ENCODE peak calls at places on chromosomes 13 and 19, in nine cellular contexts. One of them, this sample, is unnamed.

GRCh38 chr13:33793726-33794125 is 24.2 kb upstream of the RFC3 start:
- DNase-seq in stomach: no peak
- DNase-seq in Peyer's patch: no peak
- DNase-seq in brain microvascular endothelial cell: no peak
- DNase-seq in ascending aorta: no peak
- DNase-seq in lower lobe of right lung: no peak
- DNase-seq in fibroblast of lung: no peak
- DNase-seq in hepatocyte: no peak
- DNase-seq in uterus: no peak
- DNase-seq in this sample: no peak

GRCh38 chr19:16384688-16385087 is 60.1 kb downstream of the KLF2 start:
- DNase-seq in fibroblast of lung: no peak
- DNase-seq in lower lobe of right lung: no peak
- DNase-seq in hepatocyte: no peak
- DNase-seq in uterus: no peak
- DNase-seq in brain microvascular endothelial cell: no peak
- DNase-seq in stomach: no peak
- DNase-seq in ascending aorta: no peak
- DNase-seq in Peyer's patch: peak; percentile 31
- DNase-seq in this sample: no peak

GRCh38 chr13:24133396-24133795 is 27.1 kb upstream of the SPATA13 start:
- DNase-seq in lower lobe of right lung: no peak
- DNase-seq in fibroblast of lung: no peak
- DNase-seq in stomach: no peak
- DNase-seq in hepatocyte: no peak
- DNase-seq in uterus: no peak
- DNase-seq in Peyer's patch: no peak
- DNase-seq in brain microvascular endothelial cell: no peak
- DNase-seq in ascending aorta: no peak
- DNase-seq in this sample: no peak

GRCh38 chr13:33842207-33842606 is 24.3 kb downstream of the RFC3 start:
- DNase-seq in uterus: no peak
- DNase-seq in Peyer's patch: no peak
- DNase-seq in lower lobe of right lung: no peak
- DNase-seq in stomach: no peak
- DNase-seq in hepatocyte: no peak
- DNase-seq in fibroblast of lung: peak; percentile 47
- DNase-seq in brain microvascular endothelial cell: no peak
- DNase-seq in ascending aorta: no peak
- DNase-seq in this sample: no peak

GRCh38 chr19:7505288-7505681 is 10.6 kb upstream of the ZNF358 start:
- DNase-seq in uterus: no peak
- DNase-seq in brain microvascular endothelial cell: no peak
- DNase-seq in hepatocyte: no peak
- DNase-seq in Peyer's patch: no peak
- DNase-seq in ascending aorta: no peak
- DNase-seq in lower lobe of right lung: no peak
- DNase-seq in fibroblast of lung: no peak
- DNase-seq in stomach: no peak
- DNase-seq in this sample: peak; percentile 44

GRCh38 chr19:15129856-15130580 is 22.8 kb downstream of the SYDE1 start:
- DNase-seq in brain microvascular endothelial cell: no peak
- DNase-seq in ascending aorta: no peak
- DNase-seq in hepatocyte: peak; percentile 64
- DNase-seq in fibroblast of lung: no peak
- DNase-seq in uterus: no peak
- DNase-seq in Peyer's patch: no peak
- DNase-seq in lower lobe of right lung: no peak
- DNase-seq in stomach: no peak
- DNase-seq in this sample: peak; percentile 15

GRCh38 chr13:33279898-33280549 is 5.5 kb downstream of the STARD13 start:
- DNase-seq in ascending aorta: peak; percentile 70
- DNase-seq in uterus: no peak
- DNase-seq in brain microvascular endothelial cell: peak; percentile 71
- DNase-seq in fibroblast of lung: peak; percentile 86
- DNase-seq in hepatocyte: peak; percentile 50
- DNase-seq in stomach: no peak
- DNase-seq in Peyer's patch: no peak
- DNase-seq in lower lobe of right lung: no peak
- DNase-seq in this sample: no peak

GRCh38 chr19:17681505-17682125 is 6.5 kb downstream of the UNC13A start:
- DNase-seq in brain microvascular endothelial cell: peak; percentile 31
- DNase-seq in uterus: no peak
- DNase-seq in fibroblast of lung: peak; percentile 43
- DNase-seq in ascending aorta: peak; percentile 69
- DNase-seq in stomach: no peak
- DNase-seq in Peyer's patch: no peak
- DNase-seq in hepatocyte: peak; percentile 77
- DNase-seq in lower lobe of right lung: no peak
- DNase-seq in this sample: no peak

GRCh38 chr13:101455863-101456262 is 3.4 kb downstream of the ITGBL1 start:
- DNase-seq in lower lobe of right lung: no peak
- DNase-seq in Peyer's patch: no peak
- DNase-seq in hepatocyte: peak; percentile 34
- DNase-seq in ascending aorta: no peak
- DNase-seq in brain microvascular endothelial cell: peak; percentile 85
- DNase-seq in fibroblast of lung: peak; percentile 98
- DNase-seq in uterus: no peak
- DNase-seq in stomach: no peak
- DNase-seq in this sample: no peak

GRCh38 chr13:40082644-40083043 is 427.2 kb downstream of the COG6 start:
- DNase-seq in fibroblast of lung: peak; percentile 93
- DNase-seq in uterus: no peak
- DNase-seq in ascending aorta: peak; percentile 58
- DNase-seq in stomach: no peak
- DNase-seq in hepatocyte: no peak
- DNase-seq in brain microvascular endothelial cell: peak; percentile 84
- DNase-seq in lower lobe of right lung: no peak
- DNase-seq in Peyer's patch: no peak
- DNase-seq in this sample: no peak

GRCh38 chr19:38209671-38210457 is 14.2 kb downstream of the DPF1 start:
- DNase-seq in uterus: peak; percentile 86
- DNase-seq in fibroblast of lung: peak; percentile 43
- DNase-seq in hepatocyte: peak; percentile 84
- DNase-seq in ascending aorta: peak; percentile 82
- DNase-seq in brain microvascular endothelial cell: no peak
- DNase-seq in stomach: peak; percentile 49
- DNase-seq in lower lobe of right lung: peak; percentile 70
- DNase-seq in Peyer's patch: peak; percentile 68
- DNase-seq in this sample: peak; percentile 18

GRCh38 chr13:102977471-102977870 is 88.7 kb downstream of the SLC10A2 start:
- DNase-seq in stomach: no peak
- DNase-seq in hepatocyte: no peak
- DNase-seq in uterus: no peak
- DNase-seq in fibroblast of lung: no peak
- DNase-seq in ascending aorta: no peak
- DNase-seq in Peyer's patch: no peak
- DNase-seq in brain microvascular endothelial cell: no peak
- DNase-seq in lower lobe of right lung: no peak
- DNase-seq in this sample: no peak

GRCh38 chr13:49435992-49436391 is 7.9 kb downstream of the CAB39L start:
- DNase-seq in uterus: no peak
- DNase-seq in fibroblast of lung: peak; percentile 18
- DNase-seq in brain microvascular endothelial cell: peak; percentile 19
- DNase-seq in stomach: no peak
- DNase-seq in ascending aorta: no peak
- DNase-seq in Peyer's patch: no peak
- DNase-seq in lower lobe of right lung: no peak
- DNase-seq in hepatocyte: no peak
- DNase-seq in this sample: no peak

GRCh38 chr13:29681859-29682258 is 86.4 kb upstream of the SLC7A1 start:
- DNase-seq in lower lobe of right lung: no peak
- DNase-seq in uterus: no peak
- DNase-seq in hepatocyte: no peak
- DNase-seq in Peyer's patch: no peak
- DNase-seq in brain microvascular endothelial cell: no peak
- DNase-seq in ascending aorta: no peak
- DNase-seq in stomach: no peak
- DNase-seq in fibroblast of lung: no peak
- DNase-seq in this sample: no peak

GRCh38 chr13:34941436-34941834 is 635 bp upstream of the NBEA start:
- DNase-seq in brain microvascular endothelial cell: no peak
- DNase-seq in uterus: no peak
- DNase-seq in hepatocyte: no peak
- DNase-seq in stomach: no peak
- DNase-seq in lower lobe of right lung: no peak
- DNase-seq in fibroblast of lung: no peak
- DNase-seq in ascending aorta: no peak
- DNase-seq in Peyer's patch: no peak
- DNase-seq in this sample: no peak

GRCh38 chr13:91406619-91407018 is 8.2 kb downstream of the GPC5 start:
- DNase-seq in fibroblast of lung: peak; percentile 33
- DNase-seq in ascending aorta: no peak
- DNase-seq in brain microvascular endothelial cell: peak; percentile 37
- DNase-seq in hepatocyte: peak; percentile 47
- DNase-seq in Peyer's patch: no peak
- DNase-seq in uterus: no peak
- DNase-seq in lower lobe of right lung: no peak
- DNase-seq in stomach: no peak
- DNase-seq in this sample: peak; percentile 57

GRCh38 chr19:28169168-28169862 is 1043.6 kb downstream of the UQCRFS1 start:
- DNase-seq in brain microvascular endothelial cell: no peak
- DNase-seq in hepatocyte: no peak
- DNase-seq in ascending aorta: no peak
- DNase-seq in Peyer's patch: no peak
- DNase-seq in fibroblast of lung: no peak
- DNase-seq in lower lobe of right lung: no peak
- DNase-seq in uterus: no peak
- DNase-seq in stomach: no peak
- DNase-seq in this sample: no peak

GRCh38 chr19:5927439-5927821 is 13.4 kb downstream of the CAPS start:
- DNase-seq in stomach: no peak
- DNase-seq in lower lobe of right lung: no peak
- DNase-seq in hepatocyte: no peak
- DNase-seq in ascending aorta: no peak
- DNase-seq in fibroblast of lung: no peak
- DNase-seq in brain microvascular endothelial cell: no peak
- DNase-seq in uterus: no peak
- DNase-seq in Peyer's patch: no peak
- DNase-seq in this sample: no peak

GRCh38 chr13:48580886-48581285 is 48.0 kb upstream of the RCBTB2 start:
- DNase-seq in fibroblast of lung: no peak
- DNase-seq in hepatocyte: no peak
- DNase-seq in Peyer's patch: no peak
- DNase-seq in ascending aorta: no peak
- DNase-seq in uterus: no peak
- DNase-seq in lower lobe of right lung: no peak
- DNase-seq in stomach: no peak
- DNase-seq in brain microvascular endothelial cell: no peak
- DNase-seq in this sample: no peak

GRCh38 chr13:50509771-50510441 is 333.6 kb downstream of the DLEU7 start:
- DNase-seq in Peyer's patch: no peak
- DNase-seq in hepatocyte: no peak
- DNase-seq in brain microvascular endothelial cell: peak; percentile 29
- DNase-seq in ascending aorta: no peak
- DNase-seq in lower lobe of right lung: no peak
- DNase-seq in stomach: no peak
- DNase-seq in uterus: no peak
- DNase-seq in fibroblast of lung: peak; percentile 85
- DNase-seq in this sample: no peak

GRCh38 chr19:34678085-34678412 is 571 bp downstream of the ZNF302 start:
- DNase-seq in ascending aorta: no peak
- DNase-seq in fibroblast of lung: no peak
- DNase-seq in uterus: no peak
- DNase-seq in brain microvascular endothelial cell: no peak
- DNase-seq in Peyer's patch: no peak
- DNase-seq in hepatocyte: no peak
- DNase-seq in stomach: no peak
- DNase-seq in lower lobe of right lung: no peak
- DNase-seq in this sample: no peak
- H3K4me3 ChIP-seq in ascending aorta: peak overlapping the region; percentile 85
- H3K4me3 ChIP-seq in fibroblast of lung: peak overlapping the region; percentile 60
- H3K4me3 ChIP-seq in uterus: peak overlapping the region; percentile 79
- H3K4me3 ChIP-seq in brain microvascular endothelial cell: peak overlapping the region; percentile 71
- H3K4me3 ChIP-seq in Peyer's patch: peak overlapping the region; percentile 86
- H3K4me3 ChIP-seq in hepatocyte: peak overlapping the region; percentile 41
- H3K4me3 ChIP-seq in stomach: peak overlapping the region; percentile 66
- H3K4me3 ChIP-seq in lower lobe of right lung: peak overlapping the region; percentile 82
- H3K4me3 ChIP-seq in this sample: peak overlapping the region; percentile 85

GRCh38 chr19:55447421-55448174 is 4.5 kb upstream of the SHISA7 start:
- DNase-seq in ascending aorta: no peak
- DNase-seq in lower lobe of right lung: no peak
- DNase-seq in hepatocyte: no peak
- DNase-seq in fibroblast of lung: no peak
- DNase-seq in uterus: no peak
- DNase-seq in stomach: no peak
- DNase-seq in brain microvascular endothelial cell: no peak
- DNase-seq in Peyer's patch: no peak
- DNase-seq in this sample: no peak
- H3K27ac ChIP-seq in ascending aorta: no peak overlapping the region
- H3K27ac ChIP-seq in lower lobe of right lung: no peak overlapping the region
- H3K27ac ChIP-seq in hepatocyte: no peak overlapping the region
- H3K27ac ChIP-seq in fibroblast of lung: no peak overlapping the region
- H3K27ac ChIP-seq in uterus: no peak overlapping the region
- H3K27ac ChIP-seq in stomach: no peak overlapping the region
- H3K27ac ChIP-seq in brain microvascular endothelial cell: no peak overlapping the region
- H3K27ac ChIP-seq in Peyer's patch: no peak overlapping the region
- H3K27ac ChIP-seq in this sample: no peak overlapping the region

DNA sequence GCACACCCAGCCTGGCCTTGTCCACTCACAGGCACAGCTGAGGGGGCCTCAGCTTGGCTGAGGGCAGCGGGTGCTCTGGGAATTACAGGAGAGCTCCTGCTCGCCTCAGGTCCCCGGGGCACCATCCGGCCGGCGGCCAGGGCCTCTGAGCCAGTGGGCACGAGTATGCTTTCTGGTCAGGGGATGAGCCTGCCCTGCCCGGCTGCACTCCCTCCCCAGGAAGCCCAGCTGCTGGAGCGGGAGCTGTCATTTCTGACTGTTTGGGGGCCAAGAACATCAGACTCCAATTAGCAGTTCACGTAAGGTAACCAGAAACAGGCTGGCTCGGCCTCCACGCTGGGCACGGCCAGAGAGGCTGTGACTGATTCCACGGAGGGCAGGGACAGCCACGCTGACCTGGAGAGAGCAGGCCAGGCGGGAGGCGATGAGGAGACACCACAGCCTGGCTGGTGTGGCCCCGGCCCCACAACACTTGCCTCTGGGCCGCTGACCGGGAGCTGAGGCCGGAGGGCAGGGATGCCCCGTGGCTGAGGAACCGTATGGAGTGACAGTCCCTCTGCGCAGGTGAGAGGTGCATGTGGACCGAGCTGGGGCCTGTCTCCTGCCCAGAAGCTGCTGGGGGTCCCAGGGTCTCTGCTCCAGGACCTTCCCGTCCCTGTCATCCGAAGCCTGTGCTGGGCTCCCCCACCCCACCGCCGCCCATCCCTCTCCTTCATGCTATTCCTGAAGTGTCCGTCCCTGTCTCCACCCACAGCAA is 15.5 kb downstream of the CEBPG start:
- DNase-seq in Peyer's patch: peak; percentile 46
- DNase-seq in fibroblast of lung: no peak
- DNase-seq in brain microvascular endothelial cell: no peak
- DNase-seq in uterus: peak; percentile 43
- DNase-seq in hepatocyte: no peak
- DNase-seq in lower lobe of right lung: no peak
- DNase-seq in ascending aorta: peak; percentile 68
- DNase-seq in stomach: no peak
- DNase-seq in this sample: no peak
- H3K4me3 ChIP-seq in Peyer's patch: no peak overlapping the region
- H3K4me3 ChIP-seq in fibroblast of lung: no peak overlapping the region
- H3K4me3 ChIP-seq in brain microvascular endothelial cell: no peak overlapping the region
- H3K4me3 ChIP-seq in uterus: no peak overlapping the region
- H3K4me3 ChIP-seq in hepatocyte: no peak overlapping the region
- H3K4me3 ChIP-seq in lower lobe of right lung: no peak overlapping the region
- H3K4me3 ChIP-seq in ascending aorta: peak overlapping the region; percentile 10
- H3K4me3 ChIP-seq in stomach: no peak overlapping the region
- H3K4me3 ChIP-seq in this sample: no peak overlapping the region

GRCh38 chr19:44596428-44597130 is 16.8 kb upstream of the IGSF23 start:
- DNase-seq in fibroblast of lung: no peak
- DNase-seq in ascending aorta: no peak
- DNase-seq in hepatocyte: peak; percentile 81
- DNase-seq in lower lobe of right lung: no peak
- DNase-seq in brain microvascular endothelial cell: no peak
- DNase-seq in stomach: peak; percentile 37
- DNase-seq in Peyer's patch: peak; percentile 76
- DNase-seq in uterus: no peak
- DNase-seq in this sample: peak; percentile 95
- H3K27ac ChIP-seq in fibroblast of lung: no peak overlapping the region
- H3K27ac ChIP-seq in ascending aorta: no peak overlapping the region
- H3K27ac ChIP-seq in hepatocyte: peak overlapping the region; percentile 95
- H3K27ac ChIP-seq in lower lobe of right lung: no peak overlapping the region
- H3K27ac ChIP-seq in brain microvascular endothelial cell: no peak overlapping the region
- H3K27ac ChIP-seq in stomach: no peak overlapping the region
- H3K27ac ChIP-seq in Peyer's patch: no peak overlapping the region
- H3K27ac ChIP-seq in uterus: no peak overlapping the region
- H3K27ac ChIP-seq in this sample: peak overlapping the region; percentile 85

This sample was measured in small intestine.